ENCODE peak calls at places on chromosomes 11 and 22, in nine cellular contexts. One of them, this sample, is unnamed.

GRCh38 chr11:3201112-3201581 is 17.5 kb downstream of the MRGPRG start:
- DNase-seq in NCI-H1694 treated with DMSO at 0.1 percent for 48 hours: no peak
- DNase-seq in HTR-8/SVneo: no peak
- DNase-seq in GM20000: no peak
- DNase-seq in dorsolateral prefrontal cortex: no peak
- DNase-seq in NCI-H226: no peak
- DNase-seq in thoracic aorta: no peak
- DNase-seq in frontal cortex: no peak
- DNase-seq in MM.1S: no peak
- DNase-seq in this sample: no peak

GRCh38 chr11:2525166-2525861 is 80.5 kb downstream of the KCNQ1 start:
- DNase-seq in NCI-H226: no peak
- DNase-seq in thoracic aorta: no peak
- DNase-seq in MM.1S: no peak
- DNase-seq in GM20000: no peak
- DNase-seq in frontal cortex: no peak
- DNase-seq in dorsolateral prefrontal cortex: peak
- DNase-seq in NCI-H1694 treated with DMSO at 0.1 percent for 48 hours: no peak
- DNase-seq in HTR-8/SVneo: no peak
- DNase-seq in this sample: no peak

GRCh38 chr22:36846271-36846670 is 14.5 kb upstream of the NCF4 start:
- DNase-seq in NCI-H226: no peak
- DNase-seq in HTR-8/SVneo: no peak
- DNase-seq in frontal cortex: no peak
- DNase-seq in NCI-H1694 treated with DMSO at 0.1 percent for 48 hours: no peak
- DNase-seq in MM.1S: no peak
- DNase-seq in thoracic aorta: no peak
- DNase-seq in GM20000: no peak
- DNase-seq in dorsolateral prefrontal cortex: no peak
- DNase-seq in this sample: no peak

GRCh38 chr11:134153147-134153905 is 70.4 kb downstream of the NCAPD3 start:
- DNase-seq in frontal cortex: no peak
- DNase-seq in MM.1S: no peak
- DNase-seq in NCI-H226: no peak
- DNase-seq in dorsolateral prefrontal cortex: no peak
- DNase-seq in GM20000: no peak
- DNase-seq in NCI-H1694 treated with DMSO at 0.1 percent for 48 hours: no peak
- DNase-seq in HTR-8/SVneo: no peak
- DNase-seq in thoracic aorta: no peak
- DNase-seq in this sample: no peak

GRCh38 chr11:43985386-43985752 is 42.9 kb downstream of the C11orf96 start:
- DNase-seq in MM.1S: no peak
- DNase-seq in thoracic aorta: no peak
- DNase-seq in GM20000: no peak
- DNase-seq in frontal cortex: no peak
- DNase-seq in HTR-8/SVneo: no peak
- DNase-seq in NCI-H226: no peak
- DNase-seq in dorsolateral prefrontal cortex: no peak
- DNase-seq in NCI-H1694 treated with DMSO at 0.1 percent for 48 hours: no peak
- DNase-seq in this sample: no peak

GRCh38 chr22:32564170-32565001 is 89.8 kb downstream of the FBXO7 start:
- DNase-seq in HTR-8/SVneo: no peak
- DNase-seq in NCI-H226: no peak
- DNase-seq in GM20000: no peak
- DNase-seq in frontal cortex: no peak
- DNase-seq in NCI-H1694 treated with DMSO at 0.1 percent for 48 hours: no peak
- DNase-seq in thoracic aorta: no peak
- DNase-seq in dorsolateral prefrontal cortex: no peak
- DNase-seq in MM.1S: no peak
- DNase-seq in this sample: no peak

GRCh38 chr22:32621656-32622003 is 147.0 kb downstream of the FBXO7 start:
- DNase-seq in MM.1S: no peak
- DNase-seq in thoracic aorta: no peak
- DNase-seq in NCI-H226: no peak
- DNase-seq in HTR-8/SVneo: no peak
- DNase-seq in frontal cortex: no peak
- DNase-seq in GM20000: no peak
- DNase-seq in dorsolateral prefrontal cortex: no peak
- DNase-seq in NCI-H1694 treated with DMSO at 0.1 percent for 48 hours: no peak
- DNase-seq in this sample: no peak

GRCh38 chr11:33324211-33324985 is 67.2 kb downstream of the HIPK3 start:
- DNase-seq in GM20000: no peak
- DNase-seq in MM.1S: no peak
- DNase-seq in NCI-H226: no peak
- DNase-seq in thoracic aorta: no peak
- DNase-seq in dorsolateral prefrontal cortex: no peak
- DNase-seq in frontal cortex: no peak
- DNase-seq in HTR-8/SVneo: no peak
- DNase-seq in NCI-H1694 treated with DMSO at 0.1 percent for 48 hours: no peak
- DNase-seq in this sample: no peak

GRCh38 chr11:69249086-69249640 is 44.8 kb upstream of the MYEOV start:
- DNase-seq in thoracic aorta: no peak
- DNase-seq in NCI-H1694 treated with DMSO at 0.1 percent for 48 hours: no peak
- DNase-seq in HTR-8/SVneo: no peak
- DNase-seq in dorsolateral prefrontal cortex: no peak
- DNase-seq in GM20000: no peak
- DNase-seq in NCI-H226: no peak
- DNase-seq in MM.1S: no peak
- DNase-seq in frontal cortex: no peak
- DNase-seq in this sample: no peak

GRCh38 chr11:75625970-75626691 is 42.7 kb downstream of the MAP6 start:
- DNase-seq in frontal cortex: no peak
- DNase-seq in MM.1S: no peak
- DNase-seq in dorsolateral prefrontal cortex: no peak
- DNase-seq in thoracic aorta: no peak
- DNase-seq in HTR-8/SVneo: peak
- DNase-seq in NCI-H1694 treated with DMSO at 0.1 percent for 48 hours: no peak
- DNase-seq in GM20000: no peak
- DNase-seq in NCI-H226: peak
- DNase-seq in this sample: no peak

GRCh38 chr11:85170184-85170583 is 457.0 kb downstream of the DLG2 start:
- DNase-seq in frontal cortex: no peak
- DNase-seq in HTR-8/SVneo: no peak
- DNase-seq in GM20000: no peak
- DNase-seq in thoracic aorta: no peak
- DNase-seq in NCI-H226: no peak
- DNase-seq in dorsolateral prefrontal cortex: no peak
- DNase-seq in NCI-H1694 treated with DMSO at 0.1 percent for 48 hours: no peak
- DNase-seq in MM.1S: no peak
- DNase-seq in this sample: no peak

GRCh38 chr11:115616941-115617340 is 112.7 kb upstream of the CADM1 start:
- DNase-seq in frontal cortex: no peak
- DNase-seq in NCI-H226: peak
- DNase-seq in NCI-H1694 treated with DMSO at 0.1 percent for 48 hours: no peak
- DNase-seq in dorsolateral prefrontal cortex: no peak
- DNase-seq in HTR-8/SVneo: no peak
- DNase-seq in thoracic aorta: no peak
- DNase-seq in MM.1S: no peak
- DNase-seq in GM20000: no peak
- DNase-seq in this sample: no peak

GRCh38 chr11:36684840-36685800 is 87.1 kb upstream of the RAG2 start:
- DNase-seq in HTR-8/SVneo: no peak
- DNase-seq in GM20000: no peak
- DNase-seq in dorsolateral prefrontal cortex: no peak
- DNase-seq in MM.1S: peak
- DNase-seq in NCI-H1694 treated with DMSO at 0.1 percent for 48 hours: no peak
- DNase-seq in NCI-H226: no peak
- DNase-seq in frontal cortex: no peak
- DNase-seq in thoracic aorta: no peak
- DNase-seq in this sample: no peak

GRCh38 chr11:130087294-130087926 is 17.7 kb downstream of the APLP2 start:
- DNase-seq in dorsolateral prefrontal cortex: no peak
- DNase-seq in HTR-8/SVneo: no peak
- DNase-seq in GM20000: peak
- DNase-seq in NCI-H1694 treated with DMSO at 0.1 percent for 48 hours: no peak
- DNase-seq in MM.1S: no peak
- DNase-seq in NCI-H226: no peak
- DNase-seq in thoracic aorta: no peak
- DNase-seq in frontal cortex: no peak
- DNase-seq in this sample: no peak

GRCh38 chr11:114348200-114349191 is 51.8 kb downstream of the C11orf71 start:
- DNase-seq in GM20000: no peak
- DNase-seq in frontal cortex: no peak
- DNase-seq in thoracic aorta: no peak
- DNase-seq in MM.1S: peak
- DNase-seq in dorsolateral prefrontal cortex: no peak
- DNase-seq in NCI-H226: peak
- DNase-seq in NCI-H1694 treated with DMSO at 0.1 percent for 48 hours: peak
- DNase-seq in HTR-8/SVneo: no peak
- DNase-seq in this sample: no peak

GRCh38 chr11:134231958-134232674 is 7.6 kb downstream of the VPS26B start:
- DNase-seq in GM20000: no peak
- DNase-seq in NCI-H226: no peak
- DNase-seq in frontal cortex: no peak
- DNase-seq in NCI-H1694 treated with DMSO at 0.1 percent for 48 hours: no peak
- DNase-seq in HTR-8/SVneo: no peak
- DNase-seq in dorsolateral prefrontal cortex: no peak
- DNase-seq in MM.1S: no peak
- DNase-seq in thoracic aorta: no peak
- DNase-seq in this sample: no peak

GRCh38 chr22:44337658-44338004 is 24.9 kb upstream of the SHISAL1 start:
- DNase-seq in MM.1S: no peak
- DNase-seq in NCI-H226: peak
- DNase-seq in frontal cortex: peak
- DNase-seq in dorsolateral prefrontal cortex: peak
- DNase-seq in thoracic aorta: peak
- DNase-seq in HTR-8/SVneo: peak
- DNase-seq in GM20000: no peak
- DNase-seq in NCI-H1694 treated with DMSO at 0.1 percent for 48 hours: no peak
- DNase-seq in this sample: no peak

GRCh38 chr11:2804189-2804588 is 81.4 kb downstream of the CDKN1C start:
- DNase-seq in GM20000: no peak
- DNase-seq in thoracic aorta: no peak
- DNase-seq in frontal cortex: no peak
- DNase-seq in dorsolateral prefrontal cortex: peak
- DNase-seq in NCI-H226: no peak
- DNase-seq in NCI-H1694 treated with DMSO at 0.1 percent for 48 hours: no peak
- DNase-seq in HTR-8/SVneo: no peak
- DNase-seq in MM.1S: no peak
- DNase-seq in this sample: no peak

GRCh38 chr11:96635655-96636054 is 245.8 kb downstream of the JRKL start:
- DNase-seq in MM.1S: no peak
- DNase-seq in NCI-H1694 treated with DMSO at 0.1 percent for 48 hours: no peak
- DNase-seq in frontal cortex: no peak
- DNase-seq in HTR-8/SVneo: no peak
- DNase-seq in GM20000: no peak
- DNase-seq in dorsolateral prefrontal cortex: no peak
- DNase-seq in thoracic aorta: no peak
- DNase-seq in NCI-H226: no peak
- DNase-seq in this sample: no peak

GRCh38 chr22:22210375-22210774 is 34.2 kb upstream of the VPREB1 start:
- DNase-seq in NCI-H1694 treated with DMSO at 0.1 percent for 48 hours: no peak
- DNase-seq in NCI-H226: peak
- DNase-seq in frontal cortex: no peak
- DNase-seq in MM.1S: peak
- DNase-seq in thoracic aorta: no peak
- DNase-seq in GM20000: peak
- DNase-seq in dorsolateral prefrontal cortex: no peak
- DNase-seq in HTR-8/SVneo: no peak
- DNase-seq in this sample: no peak

GRCh38 chr22:46071451-46072029 is 78.8 kb upstream of the PPARA start:
- DNase-seq in HTR-8/SVneo: peak
- DNase-seq in frontal cortex: peak
- DNase-seq in thoracic aorta: peak
- DNase-seq in GM20000: no peak
- DNase-seq in MM.1S: peak
- DNase-seq in NCI-H1694 treated with DMSO at 0.1 percent for 48 hours: peak
- DNase-seq in dorsolateral prefrontal cortex: peak
- DNase-seq in NCI-H226: peak
- DNase-seq in this sample: peak

GRCh38 chr11:44305643-44306468 is 4.1 kb downstream of the ALX4 start:
- DNase-seq in NCI-H226: no peak
- DNase-seq in HTR-8/SVneo: no peak
- DNase-seq in GM20000: peak
- DNase-seq in MM.1S: peak
- DNase-seq in frontal cortex: no peak
- DNase-seq in thoracic aorta: no peak
- DNase-seq in NCI-H1694 treated with DMSO at 0.1 percent for 48 hours: no peak
- DNase-seq in dorsolateral prefrontal cortex: no peak
- DNase-seq in this sample: no peak

GRCh38 chr11:7467652-7468051 is 17.7 kb upstream of the OLFML1 start:
- DNase-seq in GM20000: peak
- DNase-seq in thoracic aorta: no peak
- DNase-seq in frontal cortex: no peak
- DNase-seq in NCI-H226: peak
- DNase-seq in MM.1S: no peak
- DNase-seq in NCI-H1694 treated with DMSO at 0.1 percent for 48 hours: no peak
- DNase-seq in HTR-8/SVneo: no peak
- DNase-seq in dorsolateral prefrontal cortex: no peak
- DNase-seq in this sample: no peak

GRCh38 chr11:85955531-85955930 is 100.3 kb downstream of the CCDC83 start:
- DNase-seq in dorsolateral prefrontal cortex: no peak
- DNase-seq in HTR-8/SVneo: no peak
- DNase-seq in thoracic aorta: no peak
- DNase-seq in NCI-H1694 treated with DMSO at 0.1 percent for 48 hours: no peak
- DNase-seq in frontal cortex: no peak
- DNase-seq in MM.1S: no peak
- DNase-seq in NCI-H226: peak
- DNase-seq in GM20000: no peak
- DNase-seq in this sample: no peak

GRCh38 chr11:697028-697491 is 1.4 kb downstream of the TMEM80 start:
- DNase-seq in GM20000: peak
- DNase-seq in MM.1S: no peak
- DNase-seq in HTR-8/SVneo: no peak
- DNase-seq in NCI-H226: no peak
- DNase-seq in thoracic aorta: no peak
- DNase-seq in dorsolateral prefrontal cortex: no peak
- DNase-seq in NCI-H1694 treated with DMSO at 0.1 percent for 48 hours: no peak
- DNase-seq in frontal cortex: no peak
- DNase-seq in this sample: no peak

GRCh38 chr11:114416441-114416928 is 16.0 kb downstream of the RBM7 start:
- DNase-seq in GM20000: no peak
- DNase-seq in frontal cortex: no peak
- DNase-seq in NCI-H1694 treated with DMSO at 0.1 percent for 48 hours: no peak
- DNase-seq in MM.1S: no peak
- DNase-seq in thoracic aorta: no peak
- DNase-seq in dorsolateral prefrontal cortex: no peak
- DNase-seq in HTR-8/SVneo: no peak
- DNase-seq in NCI-H226: peak
- DNase-seq in this sample: no peak

GRCh38 chr11:80330302-80330701 is 889.5 kb upstream of the TENM4 start:
- DNase-seq in MM.1S: no peak
- DNase-seq in frontal cortex: no peak
- DNase-seq in HTR-8/SVneo: no peak
- DNase-seq in NCI-H1694 treated with DMSO at 0.1 percent for 48 hours: no peak
- DNase-seq in GM20000: no peak
- DNase-seq in thoracic aorta: no peak
- DNase-seq in dorsolateral prefrontal cortex: no peak
- DNase-seq in NCI-H226: peak
- DNase-seq in this sample: no peak

GRCh38 chr11:122105009-122105828 is 10.8 kb downstream of the BLID start:
- DNase-seq in NCI-H226: no peak
- DNase-seq in frontal cortex: no peak
- DNase-seq in dorsolateral prefrontal cortex: no peak
- DNase-seq in NCI-H1694 treated with DMSO at 0.1 percent for 48 hours: no peak
- DNase-seq in GM20000: no peak
- DNase-seq in HTR-8/SVneo: no peak
- DNase-seq in thoracic aorta: peak
- DNase-seq in MM.1S: no peak
- DNase-seq in this sample: no peak

GRCh38 chr22:41021039-41021654 is 70.0 kb downstream of the RBX1 start:
- DNase-seq in NCI-H1694 treated with DMSO at 0.1 percent for 48 hours: peak
- DNase-seq in frontal cortex: no peak
- DNase-seq in MM.1S: peak
- DNase-seq in NCI-H226: no peak
- DNase-seq in dorsolateral prefrontal cortex: no peak
- DNase-seq in GM20000: no peak
- DNase-seq in HTR-8/SVneo: no peak
- DNase-seq in thoracic aorta: no peak
- DNase-seq in this sample: no peak

GRCh38 chr22:37126882-37127281 is 17.4 kb upstream of the TMPRSS6 start:
- DNase-seq in frontal cortex: no peak
- DNase-seq in HTR-8/SVneo: no peak
- DNase-seq in dorsolateral prefrontal cortex: no peak
- DNase-seq in NCI-H1694 treated with DMSO at 0.1 percent for 48 hours: no peak
- DNase-seq in NCI-H226: no peak
- DNase-seq in GM20000: no peak
- DNase-seq in MM.1S: no peak
- DNase-seq in thoracic aorta: no peak
- DNase-seq in this sample: no peak

GRCh38 chr11:126723665-126724045 is 276.9 kb downstream of the KIRREL3 start:
- DNase-seq in NCI-H226: no peak
- DNase-seq in NCI-H1694 treated with DMSO at 0.1 percent for 48 hours: no peak
- DNase-seq in thoracic aorta: no peak
- DNase-seq in HTR-8/SVneo: no peak
- DNase-seq in dorsolateral prefrontal cortex: no peak
- DNase-seq in MM.1S: no peak
- DNase-seq in GM20000: no peak
- DNase-seq in frontal cortex: no peak
- DNase-seq in this sample: no peak